ENCODE peak calls at places on chromosome 21, in five cellular contexts. I, Q, J, A and H are unnamed samples.

GRCh38 chr21:42724226-42724920 is 71.0 kb downstream of the PDE9A start:
- DNase-seq in I (peak; percentile 80), Q (no peak), J (no peak), A (no peak), H (peak; percentile 61)

GRCh38 chr21:37702241-37702640 is 214.0 kb downstream of the KCNJ6 start:
- DNase-seq in I (no peak), Q (no peak), J (no peak), A (no peak), H (no peak)

GRCh38 chr21:42542196-42542595 is 28.5 kb downstream of the SLC37A1 start:
- DNase-seq in I (no peak), Q (no peak), J (no peak), A (peak; percentile 14), H (no peak)

GRCh38 chr21:45592208-45592619 is 50.0 kb upstream of the SLC19A1 start:
- DNase-seq in I (no peak), Q (no peak), J (peak; percentile 76), A (no peak), H (no peak)

GRCh38 chr21:38597436-38597835 is 99.2 kb upstream of the ERG start:
- DNase-seq in I (peak; percentile 13), Q (no peak), J (no peak), A (no peak), H (no peak)

GRCh38 chr21:26188422-26188821 is 17.9 kb upstream of the APP start:
- DNase-seq in I (no peak), Q (no peak), J (no peak), A (no peak), H (no peak)

GRCh38 chr21:38664821-38665220 is 140.9 kb upstream of the ETS2 start:
- DNase-seq in I (no peak), Q (no peak), J (no peak), A (no peak), H (no peak)

GRCh38 chr21:36891123-36891522 is 75.3 kb downstream of the HLCS start:
- DNase-seq in I (no peak), Q (no peak), J (no peak), A (no peak), H (no peak)

GRCh38 chr21:31927872-31928476 is 55.2 kb downstream of the HUNK start:
- DNase-seq in I (no peak), Q (no peak), J (no peak), A (no peak), H (no peak)

GRCh38 chr21:40471103-40471502 is 375.9 kb downstream of the DSCAM start:
- DNase-seq in I (no peak), Q (no peak), J (no peak), A (no peak), H (no peak)

GRCh38 chr21:24050233-24050632 is 1557.0 kb downstream of the MRPL39 start:
- DNase-seq in I (no peak), Q (no peak), J (no peak), A (no peak), H (no peak)

GRCh38 chr21:36163780-36164426 is 7.3 kb downstream of the DOP1B start:
- DNase-seq in I (no peak), Q (no peak), J (no peak), A (no peak), H (no peak)

GRCh38 chr21:16192900-16193299 is 463.1 kb downstream of the USP25 start:
- DNase-seq in I (peak; percentile 86), Q (no peak), J (no peak), A (no peak), H (peak; percentile 24)